ENCODE peak calls at places on chromosomes 4 and X, in five cellular contexts. Q, J, G, N and W are unnamed samples.

GRCh38 chr4:112172180-112172579 is 26.9 kb downstream of the FAM241A start:
- DNase-seq in J (no peak), Q (no peak), N (no peak), G (no peak), W (no peak)

GRCh38 chr4:37760840-37761239 is 65.6 kb upstream of the PGM2 start:
- DNase-seq in J (no peak), G (no peak), Q (no peak), N (no peak), W (no peak)

GRCh38 chr4:65265526-65265925 is 404.8 kb downstream of the EPHA5 start:
- DNase-seq in N (no peak), J (no peak), G (no peak), Q (no peak), W (no peak)

GRCh38 chr4:168688584-168688983 is 191.7 kb downstream of the PALLD start:
- DNase-seq in G (no peak), N (no peak), Q (no peak), J (no peak), W (no peak)

GRCh38 chr4:120395746-120396145 is 329.1 kb upstream of the MAD2L1 start:
- DNase-seq in Q (no peak), N (no peak), J (no peak), G (no peak), W (no peak)

GRCh38 chr4:165872443-165873297 is at the start of gene TLL1:
- DNase-seq in G (no peak), N (peak; percentile 51), Q (peak; percentile 26), J (no peak), W (no peak)

GRCh38 chr4:114811564-114812360 is 213.2 kb downstream of the UGT8 start:
- DNase-seq in J (no peak), N (no peak), G (no peak), Q (no peak), W (no peak)

GRCh38 chr4:158965208-158965607 is 137.7 kb upstream of the RAPGEF2 start:
- DNase-seq in N (no peak), Q (no peak), J (no peak), G (no peak), W (no peak)

GRCh38 chrX:131841496-131842410 is 181.3 kb upstream of the STK26 start:
- DNase-seq in J (no peak), G (peak; percentile 47), N (peak; percentile 52), Q (no peak), W (peak; percentile 55)

GRCh38 chr4:65063601-65064000 is 606.7 kb downstream of the EPHA5 start:
- DNase-seq in Q (no peak), G (no peak), J (no peak), N (no peak), W (no peak)

GRCh38 chr4:164876680-164877324 is at the start of gene APELA:
- DNase-seq in Q (no peak), N (no peak), J (no peak), G (no peak), W (no peak)

GRCh38 chr4:109730294-109731051 is 603 bp upstream of the PLA2G12A start:
- DNase-seq in G (peak; percentile 57), Q (peak; percentile 60), J (peak; percentile 46), N (peak; percentile 74), W (no peak)

GRCh38 chr4:98728433-98728832 is 70.0 kb upstream of the TSPAN5 start:
- DNase-seq in J (no peak), Q (no peak), G (no peak), N (no peak), W (no peak)

GRCh38 chrX:21723814-21724213 is 34.1 kb downstream of the SMPX start:
- DNase-seq in J (no peak), N (no peak), Q (no peak), G (no peak), W (no peak)

GRCh38 chrX:111581086-111581485 is 69.6 kb downstream of the SERTM2 start:
- DNase-seq in G (no peak), J (no peak), Q (no peak), N (no peak), W (no peak)

GRCh38 chrX:155215443-155216178 is 649 bp upstream of the VBP1 start:
- DNase-seq in J (no peak), Q (no peak), N (no peak), G (no peak), W (no peak)

GRCh38 chr4:38805530-38806145 is 1.0 kb upstream of the TLR1 start:
- DNase-seq in N (peak; percentile 79), G (no peak), Q (no peak), J (peak; percentile 17), W (no peak)

GRCh38 chr4:105714932-105715331 is 6.3 kb downstream of the GSTCD start:
- DNase-seq in J (no peak), G (no peak), N (no peak), Q (no peak), W (no peak)

GRCh38 chr4:98722000-98722399 is 63.6 kb upstream of the TSPAN5 start:
- DNase-seq in N (no peak), Q (no peak), G (no peak), J (no peak), W (no peak)

GRCh38 chrX:39725928-39726619 is 371.7 kb downstream of the BCOR start:
- DNase-seq in J (no peak), N (no peak), G (no peak), Q (no peak), W (no peak)

GRCh38 chr4:38659346-38659745 is 4.7 kb upstream of the KLF3 start:
- DNase-seq in G (no peak), N (no peak), Q (no peak), J (no peak), W (no peak)

GRCh38 chr4:25656031-25656430 is 380 bp downstream of the SLC34A2 start:
- DNase-seq in J (no peak), G (no peak), Q (no peak), N (no peak), W (no peak)

GRCh38 chr4:85399270-85399669 is 75.7 kb upstream of the ARHGAP24 start:
- DNase-seq in J (no peak), G (no peak), N (no peak), Q (no peak), W (no peak)

GRCh38 chr4:40202474-40202873 is 5.6 kb downstream of the RHOH start:
- DNase-seq in G (no peak), N (no peak), Q (no peak), J (no peak), W (no peak)

GRCh38 chr4:63563288-63564014 is 845.8 kb downstream of the TECRL start:
- DNase-seq in Q (no peak), N (no peak), J (no peak), G (no peak), W (no peak)

GRCh38 chr4:69894221-69894620 is 34.3 kb upstream of the SULT1E1 start:
- DNase-seq in G (no peak), Q (no peak), N (no peak), J (no peak), W (no peak)

GRCh38 chr4:107913283-107913899 is 18.0 kb upstream of the CYP2U1 start:
- DNase-seq in N (peak; percentile 55), G (no peak), Q (peak; percentile 23), J (no peak), W (peak; percentile 63)

GRCh38 chr4:84531689-84532088 is 32.6 kb upstream of the NKX6-1 start:
- DNase-seq in Q (no peak), G (no peak), N (no peak), J (no peak), W (no peak)

GRCh38 chr4:138308421-138308820 is 66.3 kb upstream of the SLC7A11 start:
- DNase-seq in Q (no peak), J (no peak), N (no peak), G (no peak), W (no peak)

GRCh38 chr4:153676984-153677383 is 7.1 kb upstream of the TLR2 start:
- DNase-seq in G (no peak), N (no peak), J (no peak), Q (no peak), W (no peak)

GRCh38 chr4:30616943-30617646 is 103.1 kb upstream of the PCDH7 start:
- DNase-seq in J (no peak), Q (no peak), G (no peak), N (no peak), W (no peak)

GRCh38 chr4:99205104-99205979 is 13.7 kb downstream of the ADH6 start:
- DNase-seq in N (peak; percentile 75), G (no peak), J (no peak), Q (no peak), W (no peak)

GRCh38 chr4:71009091-71009490 is 15.6 kb downstream of the DCK start:
- DNase-seq in Q (no peak), J (no peak), N (no peak), G (no peak), W (no peak)

GRCh38 chr4:7715251-7716014 is 224.2 kb downstream of the AFAP1 start:
- DNase-seq in N (no peak), G (no peak), Q (no peak), J (no peak), W (no peak)

GRCh38 chr4:147496500-147496899 is 15.6 kb downstream of the EDNRA start:
- DNase-seq in J (no peak), G (no peak), N (no peak), Q (no peak), W (no peak)

DNA sequence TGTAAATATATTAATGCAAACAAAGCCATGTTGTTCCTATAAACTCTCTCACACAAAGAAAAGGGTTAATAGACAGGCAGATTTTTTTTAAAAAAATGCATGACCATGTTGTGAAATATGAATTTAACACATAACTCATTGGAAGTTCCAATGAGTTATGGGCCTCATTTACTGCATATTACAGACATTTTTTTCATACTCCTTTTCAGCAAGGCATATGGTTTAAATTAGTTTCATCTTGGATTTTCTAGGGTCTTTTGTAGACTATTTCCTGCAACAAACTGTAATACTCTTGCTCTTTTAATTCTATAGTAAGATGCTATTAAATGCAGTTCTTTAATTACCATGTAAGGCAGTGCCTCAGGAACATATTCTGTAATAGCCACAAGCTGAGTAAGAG is 323.1 kb downstream of the GBA3 start:
- DNase-seq in G (no peak), N (no peak), Q (no peak), J (no peak), W (no peak)
- H3K27ac ChIP-seq in G (no peak overlapping the region), N (no peak overlapping the region), Q (no peak overlapping the region), J (no peak overlapping the region), W (no peak overlapping the region)

GRCh38 chr4:139975830-139976272 is 178.1 kb downstream of the MAML3 start:
- DNase-seq in G (no peak), Q (peak; percentile 32), N (no peak), J (no peak), W (no peak)
- H3K4me1 ChIP-seq in G (peaks cover 20% of the 10 kb centered on the region), Q (peaks cover 22% of the 10 kb centered on the region), N (peaks cover 13% of the 10 kb centered on the region), J (peaks cover 29% of the 10 kb centered on the region), W (no peaks in the 10 kb centered on the region)

GRCh38 chrX:24081661-24082154 is 27.0 kb downstream of the EIF2S3 start:
- DNase-seq in J (peak; percentile 30), Q (peak; percentile 48), G (peak; percentile 64), N (peak; percentile 77), W (peak; percentile 17)
- H3K27ac ChIP-seq in J (no peak overlapping the region), Q (no peak overlapping the region), G (no peak overlapping the region), N (no peak overlapping the region), W (no peak overlapping the region)

GRCh38 chrX:119757979-119758681 is at the start of gene SOWAHD:
- DNase-seq in Q (no peak), N (peak; percentile 85), G (peak; percentile 55), J (peak; percentile 38), W (peak; percentile 26)
- H3K4me1 ChIP-seq in Q (no peaks in the 10 kb centered on the region), N (peaks cover 9% of the 10 kb centered on the region), G (no peaks in the 10 kb centered on the region), J (no peaks in the 10 kb centered on the region), W (peaks cover 38% of the 10 kb centered on the region)

DNA sequence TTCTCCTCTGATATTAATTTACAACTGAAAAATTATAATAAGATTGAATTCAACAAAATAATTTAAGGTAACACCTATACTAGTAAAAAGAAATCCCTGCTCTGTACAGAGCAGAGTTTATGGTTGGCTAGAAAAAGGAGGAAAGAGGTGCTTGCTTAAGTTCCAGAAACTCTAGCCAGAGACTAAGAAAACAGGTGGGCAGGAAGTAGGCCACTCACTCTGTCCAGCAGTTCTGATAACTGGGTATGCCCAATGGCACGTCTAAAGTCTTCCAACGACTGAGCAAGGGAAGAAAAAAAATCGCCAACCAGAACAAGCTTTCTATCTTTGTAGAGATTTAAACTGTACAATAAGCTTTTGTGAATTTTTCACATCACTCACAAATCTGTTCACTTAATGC is 42.1 kb downstream of the TMEM165 start:
- DNase-seq in Q (no peak), J (no peak), N (no peak), G (no peak), W (no peak)
- H3K27ac ChIP-seq in Q (peak overlapping the region; percentile 81), J (no peak overlapping the region), N (peak overlapping the region; percentile 70), G (peak overlapping the region; percentile 69), W (no peak overlapping the region)